ENCODE peak calls at places on chromosomes 16 and 17, in nine cellular contexts. H, X, M, B, Q, Y, J, U and I are unnamed samples.

GRCh38 chr16:85750827-85751641 is at the start of gene C16orf74:
- DNase-seq in H (peak), X (peak), M (no peak), B (no peak), Q (no peak), Y (no peak), J (no peak), U (peak), I (no peak)

GRCh38 chr17:78144146-78144719 is 2.0 kb upstream of the C17orf99 start:
- DNase-seq in H (peak), X (no peak), M (no peak), B (peak), Q (peak), Y (peak), J (peak), U (no peak), I (no peak)

GRCh38 chr17:40551874-40552768 is 13.2 kb downstream of the CCR7 start:
- DNase-seq in H (peak), X (no peak), M (no peak), B (peak), Q (peak), Y (no peak), J (peak), U (no peak), I (no peak)

GRCh38 chr16:28140788-28141618 is 70.8 kb downstream of the XPO6 start:
- DNase-seq in H (no peak), X (no peak), M (peak), B (no peak), Q (no peak), Y (peak), J (no peak), U (peak), I (peak)

GRCh38 chr17:41910701-41911391 is 7.9 kb downstream of the ACLY start:
- DNase-seq in H (peak), X (no peak), M (no peak), B (no peak), Q (no peak), Y (no peak), J (no peak), U (no peak), I (no peak)

GRCh38 chr17:82338858-82339633 is 5.5 kb upstream of the SECTM1 start:
- DNase-seq in H (peak), X (no peak), M (no peak), B (no peak), Q (no peak), Y (peak), J (peak), U (peak), I (no peak)

GRCh38 chr17:78129385-78130079 is 977 bp upstream of the TMC6 start:
- DNase-seq in H (no peak), X (no peak), M (peak), B (no peak), Q (no peak), Y (no peak), J (no peak), U (no peak), I (no peak)

GRCh38 chr16:1708768-1709180 is 2.8 kb downstream of the MAPK8IP3 start:
- DNase-seq in H (peak), X (no peak), M (no peak), B (no peak), Q (no peak), Y (no peak), J (no peak), U (no peak), I (no peak)

GRCh38 chr17:16916557-16916920 is 55.4 kb downstream of the TNFRSF13B start:
- DNase-seq in H (no peak), X (no peak), M (no peak), B (no peak), Q (peak), Y (no peak), J (no peak), U (no peak), I (no peak)

GRCh38 chr17:30520436-30520835 is 43.2 kb downstream of the GOSR1 start:
- DNase-seq in H (no peak), X (no peak), M (no peak), B (no peak), Q (no peak), Y (no peak), J (no peak), U (no peak), I (no peak)

GRCh38 chr17:44137891-44138709 is 3.6 kb upstream of the HROB start:
- DNase-seq in H (peak), X (peak), M (no peak), B (peak), Q (peak), Y (peak), J (peak), U (peak), I (no peak)

GRCh38 chr17:6162216-6162615 is 92.0 kb downstream of the WSCD1 start:
- DNase-seq in H (no peak), X (no peak), M (no peak), B (no peak), Q (no peak), Y (no peak), J (no peak), U (peak), I (no peak)

GRCh38 chr16:66874079-66874775 is 6.1 kb upstream of the PDP2 start:
- DNase-seq in H (peak), X (no peak), M (no peak), B (no peak), Q (no peak), Y (no peak), J (no peak), U (peak), I (no peak)

GRCh38 chr17:65261682-65262636 is 124.8 kb downstream of the RGS9 start:
- DNase-seq in H (peak), X (peak), M (no peak), B (no peak), Q (no peak), Y (no peak), J (no peak), U (no peak), I (no peak)

GRCh38 chr16:27232061-27232841 is 28.9 kb downstream of the KDM8 start:
- DNase-seq in H (no peak), X (no peak), M (no peak), B (no peak), Q (no peak), Y (no peak), J (no peak), U (no peak), I (no peak)

GRCh38 chr17:29076722-29077121 is 33.8 kb downstream of the PIPOX start:
- DNase-seq in H (no peak), X (no peak), M (no peak), B (no peak), Q (no peak), Y (no peak), J (peak), U (peak), I (no peak)

GRCh38 chr16:7321661-7322060 is 11.0 kb upstream of the RBFOX1 start:
- DNase-seq in H (no peak), X (peak), M (no peak), B (no peak), Q (no peak), Y (no peak), J (no peak), U (no peak), I (no peak)

GRCh38 chr16:57592591-57593003 is 35.8 kb upstream of the ADGRG1 start:
- DNase-seq in H (no peak), X (no peak), M (peak), B (no peak), Q (no peak), Y (peak), J (no peak), U (no peak), I (no peak)

GRCh38 chr17:49890077-49890821 is 42.4 kb upstream of the TAC4 start:
- DNase-seq in H (no peak), X (no peak), M (no peak), B (no peak), Q (no peak), Y (no peak), J (no peak), U (peak), I (no peak)

GRCh38 chr17:8304181-8304910 is 5.7 kb upstream of the ARHGEF15 start:
- DNase-seq in H (peak), X (no peak), M (no peak), B (no peak), Q (no peak), Y (no peak), J (no peak), U (peak), I (no peak)

GRCh38 chr17:1038459-1039118 is 41.7 kb downstream of the TIMM22 start:
- DNase-seq in H (no peak), X (no peak), M (no peak), B (no peak), Q (no peak), Y (no peak), J (no peak), U (no peak), I (no peak)

GRCh38 chr17:64781810-64782555 is 119.9 kb upstream of the SMURF2 start:
- DNase-seq in H (no peak), X (no peak), M (no peak), B (peak), Q (no peak), Y (no peak), J (no peak), U (peak), I (no peak)

GRCh38 chr17:70168044-70168978 is 1.0 kb upstream of the KCNJ2 start:
- DNase-seq in H (peak), X (peak), M (no peak), B (peak), Q (peak), Y (peak), J (peak), U (peak), I (no peak)

GRCh38 chr16:12470311-12471229 is 333.1 kb downstream of the CPPED1 start:
- DNase-seq in H (peak), X (peak), M (no peak), B (peak), Q (no peak), Y (no peak), J (no peak), U (no peak), I (no peak)